ENCODE peak calls at places on chromosomes 16 and 17, in five cellular contexts. B, A, H, L and Z are unnamed samples.

GRCh38 chr17:72618018-72618509 is 474.4 kb downstream of the SLC39A11 start:
- DNase-seq in B (no peak), A (peak; percentile 16), H (peak; percentile 27), L (peak; percentile 54), Z (peak; percentile 57)

GRCh38 chr16:83686726-83687125 is 121.1 kb upstream of the HSBP1 start:
- DNase-seq in B (no peak), A (no peak), H (no peak), L (no peak), Z (no peak)

GRCh38 chr16:12215302-12216105 is 239.0 kb downstream of the SNX29 start:
- DNase-seq in B (no peak), A (peak; percentile 71), H (no peak), L (no peak), Z (no peak)

GRCh38 chr16:24645739-24646645 is 83.5 kb upstream of the TNRC6A start:
- DNase-seq in B (peak; percentile 98), A (no peak), H (no peak), L (no peak), Z (no peak)

GRCh38 chr16:72996291-72997062 is 51.5 kb downstream of the ZFHX3 start:
- DNase-seq in B (no peak), A (no peak), H (no peak), L (no peak), Z (no peak)

GRCh38 chr17:8075574-8076342 is 11.8 kb downstream of the ALOX12B start:
- DNase-seq in B (no peak), A (no peak), H (no peak), L (no peak), Z (no peak)

GRCh38 chr17:82019905-82020873 is 2.5 kb downstream of the CENPX start:
- DNase-seq in B (no peak), A (peak; percentile 87), H (peak; percentile 48), L (no peak), Z (peak; percentile 43)

GRCh38 chr17:82396601-82397435 is 21.3 kb upstream of the HEXD start:
- DNase-seq in B (no peak), A (no peak), H (no peak), L (peak; percentile 25), Z (no peak)

GRCh38 chr16:52547834-52548215 is 882 bp upstream of the TOX3 start:
- DNase-seq in B (no peak), A (no peak), H (no peak), L (no peak), Z (no peak)

GRCh38 chr16:84467256-84467655 is 37.2 kb downstream of the MEAK7 start:
- DNase-seq in B (peak; percentile 83), A (no peak), H (no peak), L (no peak), Z (no peak)

GRCh38 chr17:27701963-27702362 is 71.0 kb downstream of the LGALS9 start:
- DNase-seq in B (no peak), A (no peak), H (no peak), L (no peak), Z (no peak)

GRCh38 chr17:2241823-2242222 is 61.8 kb downstream of the SMG6 start:
- DNase-seq in B (no peak), A (no peak), H (no peak), L (no peak), Z (no peak)

GRCh38 chr17:64095144-64095882 is 34.6 kb downstream of the ERN1 start:
- DNase-seq in B (peak; percentile 90), A (no peak), H (no peak), L (no peak), Z (no peak)

GRCh38 chr17:4623249-4623648 is 18.2 kb downstream of the ALOX15 start:
- DNase-seq in B (peak; percentile 76), A (no peak), H (no peak), L (no peak), Z (no peak)

GRCh38 chr16:15966420-15967222 is 17.2 kb downstream of the ABCC1 start:
- DNase-seq in B (peak; percentile 85), A (no peak), H (no peak), L (no peak), Z (no peak)

GRCh38 chr17:40806131-40806530 is 6.4 kb upstream of the KRT28 start:
- DNase-seq in B (no peak), A (no peak), H (no peak), L (no peak), Z (no peak)

GRCh38 chr17:44941712-44942331 is 5.8 kb downstream of the KIF18B start:
- DNase-seq in B (no peak), A (no peak), H (no peak), L (no peak), Z (no peak)

GRCh38 chr17:8994319-8994718 is 27.0 kb upstream of the NTN1 start:
- DNase-seq in B (peak; percentile 31), A (peak; percentile 78), H (peak; percentile 34), L (peak; percentile 82), Z (peak; percentile 33)

GRCh38 chr16:67967956-67968439 is 439 bp downstream of the SLC12A4 start:
- DNase-seq in B (no peak), A (peak; percentile 65), H (peak; percentile 30), L (peak; percentile 87), Z (peak; percentile 12)

GRCh38 chr17:82859431-82860403 is 19.9 kb upstream of the ZNF750 start:
- DNase-seq in B (no peak), A (peak; percentile 46), H (peak; percentile 35), L (peak; percentile 82), Z (peak; percentile 77)

GRCh38 chr16:85542548-85542927 is 70.6 kb upstream of the GSE1 start:
- DNase-seq in B (no peak), A (no peak), H (no peak), L (peak; percentile 28), Z (no peak)

GRCh38 chr16:81889896-81890634 is 111.0 kb downstream of the PLCG2 start:
- DNase-seq in B (peak; percentile 51), A (peak; percentile 69), H (peak; percentile 15), L (no peak), Z (peak; percentile 53)

GRCh38 chr16:71626018-71626857 is at the start of gene MARVELD3:
- DNase-seq in B (peak; percentile 71), A (peak; percentile 51), H (no peak), L (peak; percentile 72), Z (no peak)

GRCh38 chr17:38749222-38750043 is 1.3 kb upstream of the PCGF2 start:
- DNase-seq in B (peak; percentile 67), A (peak; percentile 90), H (no peak), L (peak; percentile 96), Z (no peak)

GRCh38 chr17:7213895-7214299 is 5.7 kb downstream of the DLG4 start:
- DNase-seq in B (peak; percentile 75), A (peak; percentile 100), H (peak; percentile 71), L (no peak), Z (peak; percentile 85)

GRCh38 chr16:31487720-31488629 is 5.1 kb downstream of the SLC5A2 start:
- DNase-seq in B (peak; percentile 66), A (peak; percentile 76), H (peak; percentile 75), L (peak; percentile 79), Z (peak; percentile 79)

GRCh38 chr17:32275060-32276042 is 9.7 kb downstream of the RHBDL3 start:
- DNase-seq in B (peak; percentile 71), A (no peak), H (no peak), L (peak; percentile 66), Z (no peak)

GRCh38 chr16:55710466-55710865 is 54.7 kb downstream of the SLC6A2 start:
- DNase-seq in B (peak; percentile 17), A (peak; percentile 64), H (no peak), L (no peak), Z (no peak)

GRCh38 chr16:68000024-68000423 is 740 bp upstream of the DPEP2 start:
- DNase-seq in B (no peak), A (no peak), H (no peak), L (no peak), Z (no peak)

DNA sequence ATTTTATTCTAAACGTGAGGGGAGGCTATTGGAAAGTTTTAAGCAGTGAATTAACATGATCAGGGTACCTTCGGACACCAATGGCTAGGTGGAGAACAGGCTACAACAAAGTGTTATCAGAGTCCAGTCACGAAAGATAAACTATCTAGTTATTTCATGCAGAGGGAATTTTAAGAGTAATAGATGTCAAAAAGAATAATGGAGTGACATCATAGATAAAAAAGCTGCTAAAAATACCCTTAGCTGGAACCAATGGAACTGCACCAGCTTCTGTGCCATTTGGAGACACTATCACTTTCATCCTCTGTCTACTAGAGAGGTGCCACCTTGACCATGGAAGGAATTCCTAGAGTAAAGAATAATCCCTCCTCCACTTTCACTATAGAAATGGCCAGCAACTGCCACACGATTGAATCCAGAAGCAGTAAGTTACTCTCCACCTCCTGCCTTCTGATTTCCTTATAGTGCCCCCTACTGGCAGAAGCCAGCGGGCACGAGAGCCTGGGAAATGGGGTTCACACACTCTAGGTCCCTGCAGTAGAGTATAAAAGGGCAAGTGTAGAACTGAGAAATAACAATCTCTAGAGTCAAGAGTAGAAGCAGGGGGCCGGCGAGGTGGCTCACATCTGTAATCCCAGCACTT is 2.8 kb upstream of the ALDH3A2 start:
- DNase-seq in B (no peak), A (peak; percentile 70), H (peak; percentile 24), L (peak; percentile 58), Z (peak; percentile 43)
- H3K4me1 ChIP-seq in B (peaks cover 31% of the 10 kb centered on the region), A (peaks cover 31% of the 10 kb centered on the region), H (peaks cover 13% of the 10 kb centered on the region), L (peaks cover 4% of the 10 kb centered on the region), Z (peaks cover 21% of the 10 kb centered on the region)

DNA sequence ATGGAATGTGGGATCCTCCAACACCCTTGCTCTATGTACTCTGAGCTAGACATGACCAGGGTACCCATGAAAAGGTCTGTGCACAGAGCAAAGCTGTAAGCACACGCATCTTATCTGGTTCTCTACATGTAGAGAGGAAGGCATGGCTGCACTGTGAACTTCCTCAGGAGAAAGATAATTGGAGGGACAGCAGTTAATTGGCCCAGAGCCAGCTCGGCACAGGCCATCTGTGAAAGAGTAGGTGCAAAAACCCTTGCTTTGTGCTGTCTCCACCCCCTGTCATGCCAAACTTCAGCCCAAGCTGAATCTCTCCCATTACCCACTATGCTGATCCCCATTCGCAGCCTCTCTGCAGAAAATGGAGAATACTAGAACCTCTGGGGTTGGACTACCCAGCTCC is 241.0 kb downstream of the GRIN2A start:
- DNase-seq in B (no peak), A (no peak), H (no peak), L (no peak), Z (no peak)
- H3K4me1 ChIP-seq in B (no peaks in the 10 kb centered on the region), A (no peaks in the 10 kb centered on the region), H (no peaks in the 10 kb centered on the region), L (no peaks in the 10 kb centered on the region), Z (no peaks in the 10 kb centered on the region)

GRCh38 chr16:50195276-50195675 is 42.2 kb downstream of the TENT4B start:
- DNase-seq in B (peak; percentile 65), A (no peak), H (no peak), L (no peak), Z (no peak)

GRCh38 chr16:50185005-50185505 is 31.9 kb downstream of the TENT4B start:
- DNase-seq in B (peak; percentile 37), A (no peak), H (no peak), L (no peak), Z (no peak)

GRCh38 chr16:50188619-50189136 is 35.6 kb downstream of the TENT4B start:
- DNase-seq in B (no peak), A (no peak), H (no peak), L (no peak), Z (no peak)

GRCh38 chr16:50193594-50193993 is 40.5 kb downstream of the TENT4B start:
- DNase-seq in B (peak; percentile 78), A (no peak), H (no peak), L (no peak), Z (no peak)

GRCh38 chr16:50190292-50190691 is 37.2 kb downstream of the TENT4B start:
- DNase-seq in B (no peak), A (no peak), H (no peak), L (no peak), Z (no peak)
- H3K4me1 ChIP-seq in B (peaks cover 11% of the 10 kb centered on the region), A (no peaks in the 10 kb centered on the region), H (peaks cover 5% of the 10 kb centered on the region), L (peaks cover 3% of the 10 kb centered on the region), Z (peaks cover 24% of the 10 kb centered on the region)

GRCh38 chr17:48593840-48594411 is 347 bp upstream of the HOXB5 start:
- DNase-seq in B (peak; percentile 65), A (peak; percentile 87), H (peak; percentile 68), L (peak; percentile 90), Z (peak; percentile 71)
- H3K4me1 ChIP-seq in B (peaks cover 32% of the 10 kb centered on the region), A (no peaks in the 10 kb centered on the region), H (peaks cover 42% of the 10 kb centered on the region), L (peaks cover 4% of the 10 kb centered on the region), Z (peaks cover 46% of the 10 kb centered on the region)